ENCODE peak calls at places on chromosome 14, in ten cellular contexts. R is SK-N-SH, I is astrocyte, S is K562, A is neural progenitor cell, J is fibroblast of lung, D is HepG2, E is H9, G is neuronal stem cell, K is H1. U is an unnamed sample.

GRCh38 chr14:50237448-50237847 is 6.1 kb upstream of the SOS2 start:
- DNase-seq in R (no peak), I (no peak), S (no peak), A (no peak), J (no peak), D (no peak), E (no peak), G (no peak), K (no peak), U (no peak)

GRCh38 chr14:85542623-85543022 is 12.7 kb downstream of the FLRT2 start:
- DNase-seq in R (no peak), I (no peak), S (no peak), A (no peak), J (no peak), D (no peak), E (no peak), G (no peak), K (no peak), U (no peak)

GRCh38 chr14:52044791-52045522 is 23.9 kb downstream of the NID2 start:
- DNase-seq in R (no peak), I (peak), S (no peak), A (no peak), J (peak), D (no peak), E (no peak), G (no peak), K (no peak), U (no peak)

GRCh38 chr14:65258391-65258790 is 154.1 kb upstream of the FUT8 start:
- DNase-seq in R (no peak), I (peak), S (no peak), A (no peak), J (peak), D (peak), E (no peak), G (no peak), K (no peak), U (no peak)

GRCh38 chr14:34331728-34332623 is 130.1 kb downstream of the SPTSSA start:
- DNase-seq in R (peak), I (peak), S (peak), A (peak), J (peak), D (peak), E (peak), G (peak), K (peak), U (peak)

GRCh38 chr14:67270354-67270753 is 29.1 kb downstream of the PALS1 start:
- DNase-seq in R (no peak), I (peak), S (no peak), A (no peak), J (peak), D (no peak), E (no peak), G (no peak), K (no peak), U (no peak)

GRCh38 chr14:88322505-88323085 is 474 bp downstream of the KCNK10 start:
- DNase-seq in R (peak), I (no peak), S (no peak), A (peak), J (no peak), D (no peak), E (no peak), G (no peak), K (peak), U (no peak)

GRCh38 chr14:75068294-75069020 is 984 bp upstream of the ZC2HC1C start:
- DNase-seq in R (peak), I (no peak), S (no peak), A (no peak), J (no peak), D (no peak), E (no peak), G (no peak), K (no peak), U (no peak)

GRCh38 chr14:103003850-103004249 is 53.5 kb downstream of the CDC42BPB start:
- DNase-seq in R (no peak), I (no peak), S (no peak), A (no peak), J (no peak), D (no peak), E (no peak), G (no peak), K (no peak), U (no peak)

GRCh38 chr14:61335876-61336275 is 14.5 kb downstream of the PRKCH start:
- DNase-seq in R (no peak), I (no peak), S (no peak), A (no peak), J (no peak), D (no peak), E (no peak), G (no peak), K (no peak), U (no peak)

GRCh38 chr14:105853089-105853906 is 326.9 kb downstream of the TMEM121 start:
- DNase-seq in R (peak), I (no peak), S (no peak), A (no peak), J (no peak), D (no peak), E (peak), G (no peak), K (no peak), U (peak)

GRCh38 chr14:74583689-74584434 is 28.2 kb downstream of the LTBP2 start:
- DNase-seq in R (no peak), I (peak), S (no peak), A (no peak), J (no peak), D (no peak), E (no peak), G (no peak), K (no peak), U (no peak)

GRCh38 chr14:39431416-39432178 is 636 bp downstream of the FBXO33 start:
- DNase-seq in R (peak), I (no peak), S (peak), A (peak), J (peak), D (peak), E (peak), G (peak), K (peak), U (peak)

DNA sequence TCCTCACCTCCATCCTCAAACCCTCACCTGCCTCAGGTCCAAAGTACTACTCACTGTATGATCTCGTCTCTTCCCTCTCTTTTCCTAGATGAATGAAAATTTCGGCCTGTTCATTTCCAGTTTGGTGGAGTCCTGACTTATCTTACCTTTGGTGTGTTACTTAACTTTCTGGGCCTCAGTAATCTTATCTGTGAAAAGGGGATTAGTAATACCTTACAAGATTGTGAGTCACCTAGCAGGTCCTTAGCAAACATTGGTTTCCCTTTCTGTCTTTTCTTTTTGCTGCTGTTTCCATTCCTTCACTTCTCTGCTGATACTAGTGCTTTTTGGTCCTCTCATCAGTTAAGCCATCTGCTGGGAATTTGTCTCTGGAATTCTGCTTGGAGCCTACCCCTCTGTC is 52.8 kb downstream of the AKAP6 start:
- DNase-seq in R (no peak), I (no peak), S (no peak), A (no peak), J (no peak), D (no peak), E (no peak), G (no peak), K (no peak), U (no peak)
- H3K27ac ChIP-seq in R (no peak), I (no peak), S (no peak), A (no peak), J (no peak), D (no peak), E (no peak), G (no peak), K (no peak), U (no peak)

DNA sequence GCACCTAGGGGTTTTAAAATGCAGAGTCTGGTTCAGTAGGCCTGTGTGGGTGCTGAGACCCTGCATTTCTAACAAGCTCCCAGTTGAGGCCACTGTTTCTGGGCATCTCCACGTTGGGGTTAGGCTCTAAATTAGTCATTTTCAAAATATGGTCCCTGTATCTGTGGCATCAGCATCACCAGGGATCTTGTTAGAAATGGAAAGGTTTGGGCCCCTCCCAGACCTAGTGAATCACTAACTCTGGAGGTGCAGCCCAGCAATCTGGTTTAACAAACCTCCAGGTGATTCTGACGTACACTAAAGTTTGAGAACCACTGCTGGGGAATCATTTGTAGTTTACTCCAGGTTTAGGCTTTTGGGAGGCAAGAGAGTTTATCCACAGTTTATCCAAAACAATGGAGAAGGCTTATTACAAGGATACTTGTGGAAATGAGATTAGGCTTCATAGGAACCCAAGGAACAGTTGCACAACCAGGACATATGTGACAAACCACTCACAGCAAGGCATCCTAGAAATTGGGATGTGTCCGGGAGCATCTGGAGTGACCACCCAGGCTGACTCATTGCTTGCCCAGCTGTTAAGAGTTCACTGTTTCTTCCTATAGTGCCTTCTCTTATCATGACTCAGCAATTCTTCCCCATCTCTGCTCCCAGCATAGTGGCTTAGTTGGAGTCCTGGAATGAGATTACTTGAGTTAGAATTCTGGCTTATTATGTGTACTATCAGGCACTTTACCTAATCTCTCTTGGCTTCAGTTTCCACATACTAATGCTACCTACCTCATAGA is 71.6 kb upstream of the STXBP6 start:
- DNase-seq in R (no peak), I (peak), S (no peak), A (no peak), J (peak), D (peak), E (no peak), G (no peak), K (no peak), U (no peak)
- H2AFZ ChIP-seq in R (no peak), I (no peak), S (no peak), A (no peak), J (no peak), D (no peak), E (no peak), G (no peak), K (peak), U (no peak)

GRCh38 chr14:22476882-22477281 is 112.1 kb downstream of the DAD1 start:
- DNase-seq in R (no peak), I (no peak), S (no peak), A (no peak), J (no peak), D (no peak), E (no peak), G (no peak), K (no peak), U (no peak)
- H3K9ac ChIP-seq in R (no peak), I (no peak), S (no peak), A (no peak), J (no peak), D (no peak), E (no peak), G (no peak), K (no peak), U (no peak)

GRCh38 chr14:95468416-95469133 is 47.9 kb downstream of the SYNE3 start:
- DNase-seq in R (no peak), I (no peak), S (no peak), A (no peak), J (no peak), D (peak), E (no peak), G (no peak), K (no peak), U (no peak)

GRCh38 chr14:95466506-95466905 is 49.9 kb downstream of the SYNE3 start:
- DNase-seq in R (no peak), I (no peak), S (no peak), A (no peak), J (no peak), D (no peak), E (no peak), G (no peak), K (no peak), U (no peak)

GRCh38 chr14:95467657-95468056 is 48.8 kb downstream of the SYNE3 start:
- DNase-seq in R (no peak), I (no peak), S (no peak), A (no peak), J (no peak), D (no peak), E (no peak), G (no peak), K (no peak), U (no peak)

GRCh38 chr14:95465936-95466335 is 50.5 kb downstream of the SYNE3 start:
- DNase-seq in R (no peak), I (no peak), S (no peak), A (no peak), J (no peak), D (no peak), E (no peak), G (no peak), K (no peak), U (no peak)

GRCh38 chr14:95467232-95467631 is 49.2 kb downstream of the SYNE3 start:
- DNase-seq in R (no peak), I (no peak), S (no peak), A (no peak), J (no peak), D (no peak), E (no peak), G (no peak), K (no peak), U (no peak)
- H3K27ac ChIP-seq in R (no peak), I (no peak), S (no peak), A (no peak), J (no peak), D (no peak), E (no peak), G (no peak), K (no peak), U (no peak)